ENCODE peak calls at places on chromosomes 13 and 19, in seven cellular contexts. T is left ventricle myocardium inferior; B is fibroblast of lung; U is RWPE2; F is PC-3; K is lower lobe of right lung; N is effector memory CD4-positive, alpha-beta T cell. P is an unnamed sample.

GRCh38 chr13:46665630-46666482 is 112.9 kb downstream of the LRCH1 start:
- DNase-seq in K (no peak), B (no peak), N (no peak), F (peak), U (no peak), T (no peak), P (no peak)

GRCh38 chr13:30857636-30858035 is 48.4 kb upstream of the MEDAG start:
- DNase-seq in F (no peak), K (no peak), U (no peak), B (peak), N (no peak), T (no peak), P (no peak)

GRCh38 chr19:48670699-48671455 is 1.9 kb downstream of the NTN5 start:
- DNase-seq in F (no peak), N (no peak), U (no peak), K (no peak), T (no peak), B (no peak), P (no peak)

GRCh38 chr13:49784886-49785570 is 7.5 kb downstream of the KPNA3 start:
- DNase-seq in B (no peak), F (no peak), K (no peak), N (no peak), U (no peak), T (no peak), P (peak)

GRCh38 chr19:7894612-7895309 is 6.5 kb downstream of the LRRC8E start:
- DNase-seq in K (peak), B (no peak), U (no peak), F (peak), N (no peak), T (no peak), P (no peak)

GRCh38 chr19:3852614-3853254 is 16.1 kb downstream of the ZFR2 start:
- DNase-seq in N (no peak), U (no peak), B (peak), F (peak), T (no peak), K (no peak), P (peak)

GRCh38 chr13:110320645-110321044 is 13.6 kb downstream of the COL4A2 start:
- DNase-seq in K (no peak), B (no peak), N (no peak), U (no peak), T (no peak), F (no peak), P (no peak)

GRCh38 chr19:19463348-19464117 is 51.8 kb downstream of the TSSK6 start:
- DNase-seq in N (no peak), T (no peak), B (peak), K (peak), U (no peak), F (no peak), P (peak)

GRCh38 chr19:56377105-56377924 is 16.0 kb downstream of the ZNF582 start:
- DNase-seq in U (no peak), T (no peak), B (peak), N (no peak), F (peak), K (no peak), P (no peak)

GRCh38 chr19:4101496-4101770 is 22.5 kb downstream of the MAP2K2 start:
- DNase-seq in K (no peak), F (no peak), B (no peak), U (no peak), N (no peak), T (no peak), P (no peak)

GRCh38 chr19:41904118-41904870 is 21.3 kb downstream of the ARHGEF1 start:
- DNase-seq in K (peak), B (no peak), N (no peak), U (no peak), F (peak), T (no peak), P (no peak)

GRCh38 chr19:9498183-9498902 is at the start of gene ZNF560:
- DNase-seq in N (no peak), T (no peak), K (no peak), B (peak), F (no peak), U (peak), P (peak)

GRCh38 chr19:57546513-57546912 is 13.2 kb downstream of the ZNF550 start:
- DNase-seq in N (no peak), F (no peak), B (no peak), T (no peak), U (no peak), K (no peak), P (no peak)

GRCh38 chr19:31625056-31625455 is 275.8 kb upstream of the TSHZ3 start:
- DNase-seq in T (no peak), F (no peak), K (no peak), B (no peak), N (no peak), U (no peak), P (no peak)

GRCh38 chr19:33194884-33195710 is 967 bp downstream of the LRP3 start:
- DNase-seq in B (peak), K (no peak), N (no peak), F (peak), U (peak), T (no peak), P (peak)

GRCh38 chr19:16877581-16877980 is 11.2 kb upstream of the F2RL3 start:
- DNase-seq in T (no peak), U (peak), F (no peak), B (peak), K (no peak), N (no peak), P (no peak)

GRCh38 chr19:11136400-11137101 is 19.0 kb downstream of the SPC24 start:
- DNase-seq in T (no peak), K (no peak), N (no peak), B (peak), U (no peak), F (no peak), P (no peak)

GRCh38 chr13:39877134-39877533 is 221.7 kb downstream of the COG6 start:
- DNase-seq in U (no peak), K (no peak), N (no peak), T (no peak), B (no peak), F (no peak), P (no peak)

GRCh38 chr13:68190826-68191225 is 960.7 kb upstream of the PCDH9 start:
- DNase-seq in F (peak), U (peak), T (no peak), N (no peak), B (peak), K (no peak), P (peak)

GRCh38 chr13:30738946-30739528 is 3.7 kb downstream of the ALOX5AP start:
- DNase-seq in T (no peak), F (no peak), N (no peak), B (no peak), K (no peak), U (no peak), P (no peak)

GRCh38 chr19:44626067-44626624 is 12.8 kb downstream of the IGSF23 start:
- DNase-seq in K (no peak), F (peak), B (peak), N (no peak), U (peak), T (no peak), P (peak)

GRCh38 chr13:110874508-110874960 is 40.3 kb downstream of the ANKRD10 start:
- DNase-seq in T (peak), N (peak), B (peak), U (no peak), K (peak), F (peak), P (peak)

GRCh38 chr13:20182231-20182846 is 10.4 kb downstream of the GJB2 start:
- DNase-seq in F (peak), U (no peak), N (peak), T (no peak), B (peak), K (no peak), P (peak)

GRCh38 chr13:60454425-60454824 is 57.4 kb downstream of the TDRD3 start:
- DNase-seq in T (no peak), K (no peak), U (no peak), F (no peak), N (no peak), B (no peak), P (peak)

GRCh38 chr13:60334310-60334709 is 62.7 kb upstream of the TDRD3 start:
- DNase-seq in U (no peak), N (no peak), F (no peak), T (no peak), B (no peak), K (no peak), P (no peak)

GRCh38 chr19:35309481-35310279 is 17.7 kb downstream of the MAG start:
- DNase-seq in F (no peak), T (no peak), K (no peak), U (no peak), N (no peak), B (peak), P (peak)

GRCh38 chr13:75165543-75166230 is 316.3 kb downstream of the TBC1D4 start:
- DNase-seq in T (no peak), K (no peak), B (no peak), N (no peak), F (no peak), U (no peak), P (no peak)

GRCh38 chr19:1224847-1225246 is 13.0 kb downstream of the CBARP start:
- DNase-seq in T (no peak), B (no peak), F (no peak), K (no peak), U (no peak), N (no peak), P (no peak)

GRCh38 chr13:60148918-60149317 is 14.8 kb downstream of the DIAPH3 start:
- DNase-seq in K (no peak), B (no peak), U (no peak), T (no peak), F (no peak), N (no peak), P (no peak)

GRCh38 chr13:24341439-24341838 is 32.1 kb downstream of the C1QTNF9 start:
- DNase-seq in K (no peak), U (no peak), F (peak), B (no peak), T (no peak), N (no peak), P (no peak)

GRCh38 chr13:75194717-75195116 is 287.3 kb downstream of the TBC1D4 start:
- DNase-seq in U (no peak), F (no peak), T (no peak), N (no peak), B (no peak), K (no peak), P (no peak)

GRCh38 chr19:7874080-7874856 is at the start of gene PRR36:
- DNase-seq in T (no peak), U (peak), K (peak), B (no peak), N (no peak), F (peak), P (peak)

GRCh38 chr19:51337141-51337860 is 4.6 kb downstream of the VSIG10L start:
- DNase-seq in K (no peak), N (no peak), F (no peak), T (no peak), U (no peak), B (no peak), P (no peak)

GRCh38 chr19:51339313-51339686 is 2.6 kb downstream of the VSIG10L start:
- DNase-seq in T (no peak), K (no peak), F (no peak), B (no peak), U (no peak), N (no peak), P (no peak)

GRCh38 chr19:51339687-51340656 is 2.0 kb downstream of the VSIG10L start:
- DNase-seq in U (peak), B (peak), T (peak), N (peak), F (peak), K (peak), P (peak)

GRCh38 chr19:51338563-51339312 is 3.2 kb downstream of the VSIG10L start:
- DNase-seq in T (peak), N (peak), B (peak), K (peak), F (peak), U (no peak), P (peak)

GRCh38 chr19:51337861-51338562 is 3.9 kb downstream of the VSIG10L start:
- DNase-seq in K (no peak), N (no peak), U (no peak), F (no peak), T (no peak), B (no peak), P (no peak)
- H3K4me3 ChIP-seq in K (no peak), N (no peak), U (no peak), F (peak), T (no peak), B (no peak), P (no peak)

DNA sequence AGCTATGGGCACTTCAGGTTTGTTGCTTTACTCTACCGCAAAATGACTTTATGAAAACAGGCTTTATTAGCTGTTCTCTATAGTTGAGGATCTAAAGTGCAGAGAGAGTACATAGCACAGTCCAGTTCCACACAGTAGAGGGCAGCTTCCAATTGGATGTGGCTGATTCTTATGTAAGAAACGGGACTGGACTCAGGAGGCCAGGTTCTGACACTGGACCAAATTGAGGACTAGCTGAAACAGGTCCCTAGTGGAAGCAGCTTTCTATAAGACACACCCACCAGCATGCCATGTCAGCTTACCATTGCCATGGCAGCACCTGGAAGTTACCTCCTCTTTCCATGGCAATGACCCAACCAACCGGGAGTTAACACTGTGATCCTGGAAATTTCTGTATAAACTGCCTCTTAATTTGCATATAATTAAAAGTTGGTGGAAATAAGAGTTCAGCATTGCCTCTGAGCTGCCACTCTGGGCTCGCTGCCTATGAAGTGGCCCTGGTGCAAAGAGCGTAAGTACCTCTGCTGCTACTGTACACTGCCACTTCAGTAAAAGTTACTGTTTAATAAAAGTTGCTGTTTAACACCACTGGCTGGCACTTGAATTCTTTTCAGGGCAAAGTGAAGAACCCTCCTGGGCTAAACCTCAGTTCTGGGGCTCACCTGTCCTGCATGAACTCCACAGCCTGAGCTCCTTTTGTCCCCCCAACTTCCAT is 211.9 kb upstream of the SLC10A2 start:
- DNase-seq in B (no peak), U (no peak), F (no peak), K (no peak), N (no peak), T (no peak), P (no peak)
- H3K4me3 ChIP-seq in B (no peak), U (no peak), F (no peak), K (no peak), N (no peak), T (no peak), P (no peak)

DNA sequence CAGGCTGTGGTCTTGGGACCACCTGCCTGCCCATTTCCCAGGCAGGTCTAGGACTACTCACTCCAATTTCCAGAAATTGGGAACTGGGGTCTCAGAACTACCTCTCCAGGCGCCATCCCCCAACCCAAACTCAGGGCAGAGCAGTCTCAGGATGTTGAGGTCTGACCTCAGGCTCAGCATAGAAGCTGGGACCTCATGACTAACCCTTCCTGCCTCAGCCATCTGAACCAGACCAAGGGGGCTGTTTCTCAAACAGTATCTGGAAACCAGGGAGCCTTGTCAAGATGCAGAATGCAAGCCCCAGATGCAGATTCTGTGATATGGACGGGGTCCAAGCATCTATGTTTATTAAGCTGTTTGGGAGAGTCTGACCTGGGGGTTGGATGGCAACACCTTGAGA is 1.3 kb downstream of the FBXW9 start:
- DNase-seq in N (no peak), U (no peak), T (no peak), B (no peak), F (no peak), K (no peak), P (no peak)
- H3K4me3 ChIP-seq in N (no peak), U (no peak), T (no peak), B (no peak), F (no peak), K (no peak), P (no peak)

DNA sequence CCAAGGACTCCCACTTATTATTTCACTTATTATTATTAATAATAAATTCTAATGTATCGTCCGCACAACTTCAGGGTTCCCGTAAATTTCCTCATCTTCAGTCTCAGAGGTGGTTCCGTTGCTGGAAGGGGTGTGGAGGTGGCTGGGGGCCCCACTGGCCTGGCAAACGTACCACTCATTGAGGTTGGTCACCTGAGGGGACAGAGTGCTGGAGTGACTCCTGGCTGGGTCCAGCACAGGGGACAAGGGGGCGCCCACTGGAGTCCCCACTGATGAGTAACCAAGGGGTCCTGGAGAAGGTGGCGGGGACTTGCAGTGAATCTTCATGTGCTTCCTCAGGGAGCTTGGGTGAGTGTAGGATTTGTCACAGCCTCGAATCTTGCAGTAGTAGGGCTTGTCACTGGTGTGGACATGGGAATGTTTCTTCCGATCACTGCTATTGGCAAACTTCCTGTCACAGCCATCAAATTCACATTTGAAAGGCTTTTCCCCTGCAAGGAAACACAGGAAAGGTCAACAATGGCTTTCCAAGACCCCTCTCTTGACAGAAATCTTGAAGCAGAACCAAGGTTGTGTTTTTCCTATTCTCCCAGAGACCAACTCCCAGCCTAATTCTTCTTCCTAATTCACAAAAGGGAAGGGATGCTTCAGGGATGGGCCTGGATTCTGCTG is 6.1 kb downstream of the ZIC5 start:
- DNase-seq in N (no peak), U (no peak), F (no peak), T (no peak), K (no peak), B (no peak), P (no peak)
- H3K4me3 ChIP-seq in N (no peak), U (no peak), F (no peak), T (no peak), K (no peak), B (no peak), P (no peak)

GRCh38 chr19:46416077-46416709 is 2.8 kb upstream of the CCDC8 start:
- DNase-seq in U (peak), B (peak), F (peak), K (peak), T (peak), N (no peak), P (peak)
- H3K4me3 ChIP-seq in U (peak), B (peak), F (peak), K (peak), T (peak), N (no peak), P (peak)

GRCh38 chr13:27472441-27472840 is 22.1 kb upstream of the MTIF3 start:
- DNase-seq in N (no peak), F (peak), U (no peak), K (no peak), B (no peak), T (no peak), P (no peak)

GRCh38 chr13:27481766-27482165 is 31.4 kb upstream of the MTIF3 start:
- DNase-seq in K (peak), B (no peak), U (no peak), T (peak), F (peak), N (no peak), P (peak)

GRCh38 chr13:27474751-27475268 is 24.4 kb upstream of the MTIF3 start:
- DNase-seq in B (no peak), N (no peak), U (no peak), F (no peak), K (no peak), T (no peak), P (no peak)

GRCh38 chr13:27472941-27473340 is 22.6 kb upstream of the MTIF3 start:
- DNase-seq in F (no peak), T (no peak), K (no peak), U (no peak), N (no peak), B (no peak), P (no peak)

DNA sequence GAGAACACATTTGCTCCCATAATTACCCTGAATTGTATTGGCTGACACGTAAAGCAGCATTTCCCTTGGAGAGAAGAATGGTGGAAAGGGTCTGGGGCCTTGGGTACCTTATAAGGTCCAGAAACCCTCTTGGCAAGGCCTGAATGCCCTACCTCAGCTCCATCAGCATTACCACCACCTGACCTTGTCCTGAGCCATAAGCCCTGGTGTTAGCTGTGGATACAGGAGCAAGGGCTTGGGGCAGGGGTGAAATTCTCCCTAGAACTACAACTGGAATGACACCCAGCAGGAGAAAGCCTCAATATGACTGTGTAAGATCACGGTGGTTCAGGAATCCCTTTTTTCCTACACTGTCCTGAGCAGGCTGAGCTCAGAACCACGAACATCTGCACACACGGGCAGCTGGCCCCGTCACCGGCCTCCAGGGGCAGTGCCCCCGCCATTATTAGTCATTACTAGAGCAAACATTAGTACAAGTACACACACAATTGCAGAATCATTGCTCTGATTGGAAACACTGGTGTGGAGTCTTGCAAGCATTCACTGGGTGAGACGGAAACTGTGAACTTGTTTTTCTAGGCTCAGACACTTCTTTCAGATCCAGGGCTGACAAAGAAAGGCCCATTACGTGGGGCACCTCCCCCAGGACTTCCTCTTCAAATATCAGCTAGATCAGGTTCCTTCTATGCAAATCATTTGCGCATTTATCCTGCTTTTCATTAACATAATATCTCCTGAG is 26.7 kb upstream of the MTIF3 start:
- DNase-seq in F (peak), K (no peak), B (peak), N (no peak), U (no peak), T (no peak), P (peak)
- H3K4me3 ChIP-seq in F (peak), K (no peak), B (no peak), N (no peak), U (no peak), T (no peak), P (no peak)

GRCh38 chr19:51394045-51394836 is 3.9 kb upstream of the C19orf84 start:
- DNase-seq in N (peak), F (peak), U (peak), K (peak), B (peak), T (peak), P (peak)
- H3K4me3 ChIP-seq in N (peak), F (peak), U (peak), K (peak), B (peak), T (peak), P (peak)

P was measured in choroid plexus epithelial cell.